ENCODE peak calls at places on chromosomes 2 and 18, in nine cellular contexts. L, H, F, A, N, E, C, Z and X are unnamed samples.

GRCh38 chr2:145194671-145195070 is 674.8 kb upstream of the ZEB2 start:
- DNase-seq in L (no peak), H (no peak), F (no peak), A (no peak), N (no peak), E (no peak), C (no peak), Z (no peak), X (no peak)

GRCh38 chr2:85400541-85400940 is 9.6 kb downstream of the CAPG start:
- DNase-seq in L (no peak), H (no peak), F (no peak), A (no peak), N (no peak), E (no peak), C (no peak), Z (no peak), X (no peak)

GRCh38 chr2:9205963-9206948 is at the start of gene ASAP2:
- DNase-seq in L (peak), H (peak), F (peak), A (peak), N (peak), E (peak), C (no peak), Z (peak), X (no peak)

GRCh38 chr2:60446413-60447358 is 106.8 kb downstream of the BCL11A start:
- DNase-seq in L (no peak), H (no peak), F (no peak), A (no peak), N (no peak), E (peak), C (no peak), Z (no peak), X (peak)

GRCh38 chr2:30191831-30192271 is 39.5 kb upstream of the LBH start:
- DNase-seq in L (no peak), H (no peak), F (no peak), A (no peak), N (no peak), E (no peak), C (no peak), Z (no peak), X (no peak)

GRCh38 chr18:63882333-63883141 is 5.0 kb upstream of the SERPINB2 start:
- DNase-seq in L (peak), H (peak), F (peak), A (no peak), N (no peak), E (no peak), C (no peak), Z (no peak), X (no peak)

GRCh38 chr2:118221952-118222594 is 133.8 kb downstream of the INSIG2 start:
- DNase-seq in L (peak), H (peak), F (peak), A (peak), N (no peak), E (peak), C (peak), Z (no peak), X (peak)

GRCh38 chr18:4831791-4832375 is 365.2 kb downstream of the AKAIN1 start:
- DNase-seq in L (no peak), H (no peak), F (no peak), A (no peak), N (no peak), E (no peak), C (no peak), Z (no peak), X (no peak)

GRCh38 chr18:42274488-42275137 is 319.6 kb downstream of the PIK3C3 start:
- DNase-seq in L (peak), H (peak), F (peak), A (peak), N (no peak), E (no peak), C (no peak), Z (no peak), X (peak)

GRCh38 chr2:602571-603366 is 74.4 kb downstream of the TMEM18 start:
- DNase-seq in L (no peak), H (no peak), F (no peak), A (peak), N (no peak), E (no peak), C (no peak), Z (no peak), X (no peak)

GRCh38 chr2:230471074-230471473 is 55.1 kb downstream of the SP100 start:
- DNase-seq in L (no peak), H (no peak), F (no peak), A (no peak), N (no peak), E (no peak), C (no peak), Z (no peak), X (no peak)

GRCh38 chr2:112946086-112946485 is 31.7 kb upstream of the IL36G start:
- DNase-seq in L (no peak), H (no peak), F (no peak), A (no peak), N (no peak), E (no peak), C (no peak), Z (no peak), X (no peak)

GRCh38 chr2:201649442-201649841 is 6.1 kb upstream of the TMEM237 start:
- DNase-seq in L (no peak), H (no peak), F (no peak), A (no peak), N (no peak), E (no peak), C (no peak), Z (no peak), X (no peak)

GRCh38 chr2:185338104-185338503 is 400.5 kb upstream of the FSIP2 start:
- DNase-seq in L (no peak), H (no peak), F (no peak), A (no peak), N (no peak), E (no peak), C (no peak), Z (no peak), X (no peak)

GRCh38 chr2:70132244-70133126 is 45.2 kb downstream of the PCBP1 start:
- DNase-seq in L (peak), H (peak), F (peak), A (no peak), N (no peak), E (peak), C (peak), Z (peak), X (peak)